ENCODE peak calls at places on chromosomes 7 and 10, in seven cellular contexts. E, O, L, C, J, H and Y are unnamed samples.

GRCh38 chr10:70404906-70405824 is 1.2 kb downstream of the EIF4EBP2 start:
- DNase-seq in E (no peak), O (no peak), L (peak; percentile 96), C (peak; percentile 93), J (no peak), H (peak; percentile 81), Y (peak; percentile 79)

GRCh38 chr10:13840036-13840435 is 253.3 kb downstream of the PRPF18 start:
- DNase-seq in O (no peak), L (no peak), E (no peak), J (no peak), C (peak; percentile 52), H (peak; percentile 62), Y (peak; percentile 65)

GRCh38 chr7:47748041-47748440 is 166.1 kb upstream of the TNS3 start:
- DNase-seq in E (no peak), C (no peak), J (peak; percentile 23), O (no peak), L (no peak), H (no peak), Y (no peak)

GRCh38 chr10:75956624-75957023 is 525.2 kb downstream of the LRMDA start:
- DNase-seq in H (no peak), L (peak; percentile 1), O (no peak), E (no peak), C (peak; percentile 48), J (no peak), Y (peak; percentile 16)

GRCh38 chr7:46369933-46370654 is 449.0 kb upstream of the IGFBP3 start:
- DNase-seq in H (no peak), J (no peak), C (no peak), L (peak; percentile 91), E (no peak), O (no peak), Y (no peak)

GRCh38 chr10:24920907-24921881 is 31.2 kb downstream of the PRTFDC1 start:
- DNase-seq in E (peak; percentile 31), H (peak; percentile 39), L (peak; percentile 99), O (no peak), C (peak; percentile 96), J (no peak), Y (peak; percentile 88)

GRCh38 chr7:6026917-6027316 is 4.3 kb upstream of the ANKRD61 start:
- DNase-seq in E (no peak), O (no peak), J (no peak), C (no peak), H (no peak), L (no peak), Y (no peak)

GRCh38 chr7:121120921-121121320 is 132.4 kb downstream of the CPED1 start:
- DNase-seq in J (no peak), E (no peak), L (no peak), C (no peak), H (no peak), O (no peak), Y (no peak)

GRCh38 chr10:68211635-68212034 is 20.3 kb downstream of the ATOH7 start:
- DNase-seq in H (no peak), J (no peak), C (no peak), O (no peak), E (no peak), L (no peak), Y (no peak)

GRCh38 chr7:155962191-155962967 is 150.1 kb upstream of the SHH start:
- DNase-seq in O (no peak), L (peak; percentile 77), E (no peak), H (no peak), J (peak; percentile 11), C (peak; percentile 60), Y (no peak)

GRCh38 chr10:104678658-104679057 is 37.6 kb downstream of the SORCS3 start:
- DNase-seq in C (no peak), H (no peak), J (no peak), O (no peak), L (no peak), E (no peak), Y (no peak)

GRCh38 chr10:114195079-114195478 is 15.9 kb downstream of the TDRD1 start:
- DNase-seq in J (no peak), O (no peak), H (no peak), L (no peak), C (peak; percentile 6), E (no peak), Y (no peak)

GRCh38 chr10:58291538-58292174 is 22.7 kb downstream of the CISD1 start:
- DNase-seq in H (peak; percentile 74), O (no peak), L (peak; percentile 71), E (no peak), J (no peak), C (peak; percentile 59), Y (peak; percentile 35)

GRCh38 chr10:15293862-15294835 is 76.9 kb downstream of the FAM171A1 start:
- DNase-seq in C (no peak), J (no peak), L (peak; percentile 25), O (no peak), E (no peak), H (no peak), Y (no peak)

GRCh38 chr7:37405603-37406122 is 43.0 kb downstream of the ELMO1 start:
- DNase-seq in J (no peak), E (no peak), L (no peak), H (no peak), C (no peak), O (no peak), Y (peak; percentile 58)

GRCh38 chr7:133115596-133115995 is 33.7 kb upstream of the CHCHD3 start:
- DNase-seq in L (no peak), C (no peak), E (no peak), H (no peak), J (no peak), O (no peak), Y (peak; percentile 54)

GRCh38 chr10:124251317-124251716 is 157.9 kb upstream of the CHST15 start:
- DNase-seq in L (no peak), H (no peak), J (no peak), E (no peak), C (no peak), O (no peak), Y (no peak)

GRCh38 chr7:35015346-35015859 is 21.9 kb downstream of the DPY19L1 start:
- DNase-seq in O (no peak), C (peak; percentile 57), L (peak; percentile 38), E (peak; percentile 31), H (peak; percentile 60), J (no peak), Y (peak; percentile 96)

GRCh38 chr7:151429555-151430331 is 10.2 kb downstream of the CRYGN start:
- DNase-seq in C (no peak), H (no peak), J (no peak), O (no peak), E (no peak), L (peak; percentile 7), Y (no peak)
- H3K4ac ChIP-seq in C (no peak overlapping the region), H (no peak overlapping the region), J (no peak overlapping the region), O (no peak overlapping the region), E (no peak overlapping the region), L (peak overlapping the region; percentile 92), Y (no peak overlapping the region)

GRCh38 chr7:101169838-101170531 is 4.6 kb upstream of the VGF start:
- DNase-seq in O (no peak), H (peak; percentile 74), L (peak; percentile 60), C (peak; percentile 65), J (peak; percentile 98), E (peak; percentile 81), Y (peak; percentile 51)
- H3K4ac ChIP-seq in O (peak overlapping the region; percentile 31), H (no peak overlapping the region), L (peak overlapping the region; percentile 22), C (no peak overlapping the region), J (no peak overlapping the region), E (no peak overlapping the region), Y (no peak overlapping the region)

DNA sequence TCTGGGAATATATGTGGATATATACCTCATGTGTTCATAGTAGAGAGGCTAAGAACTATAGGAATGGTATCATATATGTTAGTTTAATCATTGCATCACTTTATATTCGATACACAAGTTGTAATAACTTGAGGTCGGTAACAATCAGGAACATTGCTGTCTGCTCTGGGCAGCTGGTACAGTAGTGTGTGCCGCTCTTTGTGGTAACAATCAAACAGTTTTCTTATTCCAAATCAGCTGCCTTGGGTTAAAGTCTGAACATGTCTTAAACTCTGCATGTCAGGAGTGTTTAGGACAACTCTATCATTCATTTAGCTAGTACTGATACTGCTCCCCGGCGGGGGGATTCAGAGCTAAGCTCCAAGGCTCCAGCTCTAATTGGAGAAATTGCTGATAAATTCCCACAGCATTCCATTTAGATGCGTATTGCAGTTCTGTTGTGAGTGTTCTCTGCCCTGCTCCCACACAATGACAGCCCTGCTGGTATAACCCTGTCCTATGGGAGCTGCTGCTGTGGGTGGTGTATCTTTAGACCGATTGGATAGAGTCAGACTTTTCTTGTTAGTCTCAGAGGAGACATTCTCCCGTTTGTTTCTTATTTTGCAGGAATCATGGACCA is 707.5 kb upstream of the FZD8 start:
- DNase-seq in L (peak; percentile 91), C (peak; percentile 87), H (peak; percentile 19), J (no peak), O (no peak), E (no peak), Y (peak; percentile 75)
- H3K4ac ChIP-seq in L (peak overlapping the region; percentile 42), C (no peak overlapping the region), H (no peak overlapping the region), J (no peak overlapping the region), O (no peak overlapping the region), E (no peak overlapping the region), Y (no peak overlapping the region)

GRCh38 chr10:11209810-11210141 is 192.1 kb downstream of the CELF2 start:
- DNase-seq in O (no peak), J (no peak), H (no peak), C (no peak), L (no peak), E (no peak), Y (no peak)
- H3K4ac ChIP-seq in O (no peak overlapping the region), J (no peak overlapping the region), H (no peak overlapping the region), C (no peak overlapping the region), L (no peak overlapping the region), E (no peak overlapping the region), Y (no peak overlapping the region)

DNA sequence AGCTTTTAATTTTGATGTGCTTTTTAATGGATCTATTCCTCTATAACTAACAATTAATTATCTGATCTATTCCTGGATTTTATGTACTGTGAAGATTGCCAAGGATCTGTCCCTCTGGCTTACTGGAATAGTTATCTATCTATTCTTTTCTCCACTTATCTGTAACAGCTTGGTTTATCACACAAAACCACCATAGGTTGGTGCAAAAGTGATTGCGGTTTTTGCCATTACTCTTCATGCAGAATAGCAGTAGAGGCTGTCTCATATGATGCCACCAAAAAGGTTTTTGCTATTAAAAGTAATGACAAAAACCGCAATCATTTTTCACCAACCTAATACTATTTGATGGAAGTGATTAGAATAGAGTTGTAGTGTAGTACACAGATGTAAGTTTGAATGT is 115.7 kb downstream of the PDE1C start:
- DNase-seq in C (no peak), L (no peak), H (no peak), O (no peak), E (no peak), J (no peak), Y (peak; percentile 56)
- H3K4ac ChIP-seq in C (no peak overlapping the region), L (no peak overlapping the region), H (no peak overlapping the region), O (no peak overlapping the region), E (no peak overlapping the region), J (no peak overlapping the region), Y (no peak overlapping the region)

GRCh38 chr7:151045262-151045661 is 3.1 kb upstream of the ASIC3 start:
- DNase-seq in L (no peak), J (no peak), C (no peak), H (no peak), E (no peak), O (no peak), Y (no peak)

GRCh38 chr7:151038951-151039849 is 9.1 kb upstream of the ASIC3 start:
- DNase-seq in E (no peak), J (no peak), L (peak; percentile 91), O (no peak), H (peak; percentile 66), C (peak; percentile 99), Y (peak; percentile 73)

GRCh38 chr7:151043959-151044358 is 4.4 kb upstream of the ASIC3 start:
- DNase-seq in J (no peak), E (no peak), C (no peak), L (no peak), H (no peak), O (no peak), Y (no peak)

GRCh38 chr7:151039850-151040548 is 8.3 kb upstream of the ASIC3 start:
- DNase-seq in J (no peak), H (no peak), C (no peak), E (no peak), O (no peak), L (no peak), Y (no peak)

GRCh38 chr7:151040616-151041375 is 7.5 kb upstream of the ASIC3 start:
- DNase-seq in E (no peak), H (no peak), C (no peak), L (no peak), O (no peak), J (no peak), Y (no peak)
- H3K4ac ChIP-seq in E (no peak overlapping the region), H (no peak overlapping the region), C (no peak overlapping the region), L (no peak overlapping the region), O (no peak overlapping the region), J (no peak overlapping the region), Y (no peak overlapping the region)